ENCODE peak calls at places on chromosomes 1 and 21, in eight cellular contexts. N, C, X, F, L, W, A and K are unnamed samples.

GRCh38 chr1:207025144-207025880 is 7.2 kb downstream of the C1orf116 start:
- DNase-seq in N (no peak), C (no peak), X (peak; percentile 63), F (peak; percentile 78), L (no peak), W (no peak), A (peak; percentile 49), K (no peak)

GRCh38 chr1:32249831-32250525 is 1.1 kb upstream of the LCK start:
- DNase-seq in N (peak; percentile 81), C (no peak), X (no peak), F (no peak), L (no peak), W (no peak), A (peak; percentile 46), K (no peak)

GRCh38 chr1:115829023-115829674 is 11.8 kb downstream of the NHLH2 start:
- DNase-seq in N (no peak), C (no peak), X (peak; percentile 87), F (peak; percentile 97), L (peak; percentile 51), W (no peak), A (peak; percentile 84), K (no peak)

GRCh38 chr21:25639167-25639921 is at the start of gene JAM2:
- DNase-seq in N (peak; percentile 21), C (peak; percentile 31), X (peak; percentile 19), F (peak; percentile 55), L (no peak), W (peak; percentile 79), A (peak; percentile 29), K (no peak)

GRCh38 chr1:204141131-204141530 is 10.7 kb downstream of the ETNK2 start:
- DNase-seq in N (no peak), C (no peak), X (no peak), F (no peak), L (no peak), W (no peak), A (no peak), K (no peak)

GRCh38 chr1:110462093-110462492 is 11.1 kb downstream of the PROK1 start:
- DNase-seq in N (no peak), C (no peak), X (no peak), F (no peak), L (no peak), W (no peak), A (no peak), K (no peak)

GRCh38 chr1:227917081-227917950 is 30.4 kb downstream of the WNT9A start:
- DNase-seq in N (no peak), C (no peak), X (no peak), F (no peak), L (no peak), W (no peak), A (no peak), K (no peak)

GRCh38 chr1:21594935-21595897 is 73.9 kb downstream of the RAP1GAP start:
- DNase-seq in N (peak; percentile 18), C (peak; percentile 26), X (peak; percentile 62), F (peak; percentile 70), L (no peak), W (peak; percentile 88), A (peak; percentile 36), K (no peak)

GRCh38 chr1:19074902-19075721 is 118.6 kb upstream of the IFFO2 start:
- DNase-seq in N (no peak), C (no peak), X (no peak), F (no peak), L (no peak), W (peak; percentile 80), A (no peak), K (no peak)

GRCh38 chr1:19744335-19744743 is 55.4 kb downstream of the TMCO4 start:
- DNase-seq in N (no peak), C (no peak), X (no peak), F (peak; percentile 27), L (no peak), W (no peak), A (no peak), K (no peak)

GRCh38 chr1:198490224-198490623 is 50.3 kb downstream of the ATP6V1G3 start:
- DNase-seq in N (no peak), C (no peak), X (no peak), F (no peak), L (no peak), W (no peak), A (no peak), K (no peak)

GRCh38 chr1:35287807-35288640 is 19.5 kb downstream of the ZMYM4 start:
- DNase-seq in N (no peak), C (no peak), X (peak; percentile 68), F (peak; percentile 88), L (no peak), W (no peak), A (peak; percentile 63), K (no peak)